ENCODE peak calls at places on chromosomes 12 and 14, in seven cellular contexts. V is lower leg skin, F is SK-N-SH, D is bronchial epithelial cell, K is GM10248, J is choroid plexus epithelial cell, H is right atrium auricular region. B is an unnamed sample.

GRCh38 chr12:84355561-84355960 is 557.0 kb downstream of the SLC6A15 start:
- DNase-seq in D (peak), H (peak), V (no peak), J (no peak), K (no peak), F (no peak), B (no peak)

GRCh38 chr12:78865297-78865955 is 852 bp downstream of the SYT1 start:
- DNase-seq in D (no peak), J (peak), K (no peak), F (no peak), H (no peak), V (no peak), B (no peak)

GRCh38 chr12:59708484-59708883 is 112.7 kb downstream of the SLC16A7 start:
- DNase-seq in D (peak), K (no peak), F (no peak), H (no peak), V (no peak), J (no peak), B (no peak)

GRCh38 chr12:2820432-2820831 is 8.0 kb downstream of the ITFG2 start:
- DNase-seq in F (no peak), D (no peak), J (no peak), H (no peak), V (no peak), K (no peak), B (no peak)

GRCh38 chr14:101183376-101184103 is 280.0 kb upstream of the RTL1 start:
- DNase-seq in K (peak), J (peak), D (no peak), H (peak), V (peak), F (peak), B (peak)

GRCh38 chr12:89935850-89936249 is 227.2 kb upstream of the ATP2B1 start:
- DNase-seq in H (no peak), J (no peak), V (no peak), K (no peak), F (no peak), D (no peak), B (no peak)

GRCh38 chr14:26841920-26842741 is 244.3 kb upstream of the NOVA1 start:
- DNase-seq in F (no peak), J (peak), K (no peak), D (peak), V (peak), H (peak), B (no peak)

GRCh38 chr14:73058923-73059311 is 583 bp downstream of the RBM25 start:
- DNase-seq in D (peak), V (peak), F (peak), H (peak), J (peak), K (peak), B (no peak)

GRCh38 chr12:125330645-125331341 is 265.6 kb downstream of the AACS start:
- DNase-seq in V (peak), K (peak), J (peak), H (peak), F (peak), D (no peak), B (peak)

GRCh38 chr14:106605548-106606448 is 1079.4 kb downstream of the TMEM121 start:
- DNase-seq in H (no peak), F (peak), V (no peak), D (no peak), J (no peak), K (peak), B (no peak)

GRCh38 chr12:56716933-56717880 is 7.9 kb downstream of the NACA start:
- DNase-seq in V (peak), D (no peak), K (no peak), H (no peak), F (no peak), J (no peak), B (no peak)

GRCh38 chr12:3533703-3534386 is 42.8 kb downstream of the PRMT8 start:
- DNase-seq in K (no peak), J (peak), V (peak), D (peak), H (no peak), F (peak), B (no peak)

GRCh38 chr14:89029961-89030694 is 205.7 kb downstream of the TTC8 start:
- DNase-seq in J (no peak), K (no peak), V (no peak), H (no peak), D (no peak), F (no peak), B (no peak)

GRCh38 chr14:31207287-31207745 is 277 bp downstream of the HECTD1 start:
- DNase-seq in F (no peak), D (peak), J (no peak), K (no peak), H (peak), V (no peak), B (no peak)

GRCh38 chr14:31207746-31208545 is at the start of gene HECTD1:
- DNase-seq in V (peak), J (peak), D (peak), F (peak), H (peak), K (peak), B (peak)

GRCh38 chr14:31206536-31207286 is 882 bp downstream of the HECTD1 start:
- DNase-seq in K (peak), F (peak), V (peak), J (no peak), D (no peak), H (no peak), B (peak)

GRCh38 chr14:31209605-31210004 is 2.0 kb upstream of the HECTD1 start:
- DNase-seq in D (no peak), V (no peak), J (no peak), H (no peak), K (no peak), F (no peak), B (no peak)

DNA sequence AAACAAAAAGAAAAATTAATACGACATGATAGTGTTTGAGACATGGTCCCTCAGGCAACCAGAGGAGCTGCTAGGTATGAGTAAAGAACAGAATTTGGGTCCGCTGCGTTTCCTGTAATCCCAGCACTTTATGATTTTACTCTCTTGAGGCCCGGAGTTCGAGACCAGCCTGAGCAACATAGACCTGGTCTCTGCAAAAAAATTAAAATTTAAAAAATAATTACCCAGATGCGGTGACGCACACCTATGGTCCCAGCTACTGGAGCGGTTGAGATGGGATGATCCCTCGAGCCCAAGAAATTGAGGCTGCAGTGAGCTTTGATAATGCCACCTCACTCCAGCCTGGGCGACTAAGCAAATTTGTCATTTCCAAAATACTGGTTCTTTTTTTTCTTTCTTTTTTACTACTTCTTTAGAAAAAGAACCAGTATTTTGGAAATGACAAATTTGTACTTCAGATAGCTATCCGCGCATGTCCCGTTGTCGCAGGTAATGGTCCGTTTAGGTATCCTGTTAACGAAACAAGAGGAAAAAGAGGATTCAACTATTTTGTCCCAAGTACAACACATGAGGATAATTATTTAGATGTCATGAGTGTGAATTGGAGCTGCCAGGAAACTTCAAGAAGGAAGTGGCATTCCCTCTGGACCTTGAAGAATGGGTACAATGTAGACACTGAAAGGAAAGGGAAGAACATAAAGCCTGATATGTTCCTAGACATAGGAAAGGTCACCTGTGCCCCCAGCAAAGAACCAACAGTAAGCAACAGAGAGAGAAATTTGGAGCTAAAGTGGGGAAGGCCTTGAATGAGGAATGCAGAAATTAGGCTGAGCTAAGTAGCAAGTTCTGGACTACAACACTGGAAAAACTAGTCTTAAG is 1.2 kb upstream of the HECTD1 start:
- DNase-seq in H (no peak), J (no peak), V (no peak), K (no peak), D (no peak), F (no peak), B (no peak)
- TF ChIP-seq CTCF in H (no peak), J (no peak), V (no peak), K (no peak), D (no peak), F (no peak), B (no peak)

GRCh38 chr12:92603741-92604432 is 98.9 kb upstream of the PLEKHG7 start:
- DNase-seq in K (no peak), J (no peak), H (no peak), D (peak), F (no peak), V (no peak), B (no peak)
- TF ChIP-seq CTCF in K (no peak), J (peak), H (no peak), D (peak), F (peak), V (no peak), B (no peak)

GRCh38 chr12:45517360-45517759 is 212.1 kb upstream of the ARID2 start:
- DNase-seq in F (peak), H (no peak), J (no peak), K (no peak), D (no peak), V (no peak), B (no peak)

GRCh38 chr12:45518516-45519235 is 210.8 kb upstream of the ARID2 start:
- DNase-seq in H (no peak), F (peak), J (no peak), D (no peak), K (peak), V (no peak), B (no peak)

DNA sequence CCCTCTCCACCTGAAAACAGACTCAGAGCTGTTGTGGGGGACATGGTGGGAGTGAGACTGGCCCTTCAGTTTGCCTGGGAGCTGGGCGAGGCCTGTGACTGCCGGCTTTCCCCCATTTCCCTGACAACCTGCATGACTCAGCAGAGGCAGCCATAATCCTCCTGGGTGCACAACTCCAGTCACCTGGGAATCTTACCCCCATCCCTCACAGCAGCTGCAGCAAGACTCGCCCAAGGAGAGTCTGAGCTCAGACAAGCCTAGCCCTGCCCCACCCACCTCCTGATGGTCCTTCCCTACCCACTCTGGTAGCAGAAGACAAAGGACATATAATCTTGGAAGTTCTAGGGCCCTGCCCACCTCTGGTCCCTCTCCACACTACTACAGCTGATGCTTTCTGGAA is 207.3 kb upstream of the ARID2 start:
- DNase-seq in V (no peak), K (no peak), D (peak), H (no peak), F (no peak), J (no peak), B (no peak)
- TF ChIP-seq CTCF in V (no peak), K (no peak), D (no peak), H (no peak), F (no peak), J (no peak), B (no peak)

DNA sequence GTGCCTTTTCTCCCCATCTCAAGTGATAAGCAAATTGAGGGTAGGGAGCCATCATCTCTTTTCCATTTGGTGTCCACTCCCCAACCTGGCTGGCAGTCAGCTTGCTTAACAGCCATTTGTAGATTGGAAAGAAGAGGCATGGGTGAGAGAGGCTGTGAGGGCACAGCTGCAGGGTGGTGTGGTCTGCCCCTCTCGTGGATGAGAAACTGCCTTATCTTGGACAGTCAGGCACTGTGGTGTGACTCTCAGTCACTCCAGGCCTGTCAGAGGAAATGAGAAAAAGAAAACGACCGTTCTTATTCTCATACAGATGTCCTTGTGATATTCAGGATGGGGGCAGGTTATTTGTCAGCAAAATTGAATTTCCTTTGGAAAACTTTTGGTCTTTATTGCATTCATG is 65.1 kb upstream of the SRSF5 start:
- DNase-seq in V (no peak), F (no peak), K (no peak), J (no peak), D (no peak), H (no peak), B (no peak)
- TF ChIP-seq CTCF in V (no peak), F (no peak), K (no peak), J (no peak), D (no peak), H (no peak), B (no peak)

GRCh38 chr12:612886-613285 is 50.4 kb downstream of the NINJ2 start:
- DNase-seq in V (no peak), J (no peak), F (no peak), K (no peak), D (no peak), H (no peak), B (no peak)

GRCh38 chr12:615620-616019 is 47.6 kb downstream of the NINJ2 start:
- DNase-seq in F (no peak), H (no peak), D (no peak), K (no peak), J (no peak), V (no peak), B (no peak)

GRCh38 chr12:614727-615060 is 48.6 kb downstream of the NINJ2 start:
- DNase-seq in F (no peak), H (no peak), D (peak), K (no peak), J (no peak), V (no peak), B (no peak)

GRCh38 chr12:612293-612692 is 51.0 kb downstream of the NINJ2 start:
- DNase-seq in J (no peak), H (no peak), D (no peak), K (no peak), V (no peak), F (no peak), B (no peak)

GRCh38 chr12:613996-614726 is 49.1 kb downstream of the NINJ2 start:
- DNase-seq in D (no peak), J (peak), K (peak), V (no peak), H (no peak), F (peak), B (no peak)
- TF ChIP-seq CTCF in D (peak), J (peak), K (peak), V (no peak), H (peak), F (peak), B (no peak)

DNA sequence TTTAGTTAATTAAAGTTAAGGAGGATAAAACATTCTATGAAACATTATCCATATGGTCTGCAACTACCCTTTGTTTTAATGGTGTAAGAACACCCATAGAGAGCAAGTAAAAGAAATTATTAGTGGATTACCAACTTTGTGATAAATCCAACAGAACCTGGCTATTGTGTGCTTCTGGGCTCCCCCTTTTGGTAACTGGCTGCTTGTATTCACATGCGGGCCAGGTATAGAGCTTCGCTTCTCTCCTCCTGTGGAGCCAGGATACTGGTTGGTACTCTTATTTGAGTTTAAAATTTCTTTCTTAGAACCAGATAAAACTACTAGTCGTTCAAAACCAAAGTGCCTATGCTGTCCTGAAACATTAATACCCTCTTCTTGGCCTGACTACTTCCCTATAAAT is 81.0 kb downstream of the PTPRR start:
- DNase-seq in J (no peak), V (no peak), K (no peak), H (no peak), D (no peak), F (no peak), B (no peak)
- TF ChIP-seq CTCF in J (peak), V (no peak), K (no peak), H (no peak), D (no peak), F (no peak), B (no peak)

DNA sequence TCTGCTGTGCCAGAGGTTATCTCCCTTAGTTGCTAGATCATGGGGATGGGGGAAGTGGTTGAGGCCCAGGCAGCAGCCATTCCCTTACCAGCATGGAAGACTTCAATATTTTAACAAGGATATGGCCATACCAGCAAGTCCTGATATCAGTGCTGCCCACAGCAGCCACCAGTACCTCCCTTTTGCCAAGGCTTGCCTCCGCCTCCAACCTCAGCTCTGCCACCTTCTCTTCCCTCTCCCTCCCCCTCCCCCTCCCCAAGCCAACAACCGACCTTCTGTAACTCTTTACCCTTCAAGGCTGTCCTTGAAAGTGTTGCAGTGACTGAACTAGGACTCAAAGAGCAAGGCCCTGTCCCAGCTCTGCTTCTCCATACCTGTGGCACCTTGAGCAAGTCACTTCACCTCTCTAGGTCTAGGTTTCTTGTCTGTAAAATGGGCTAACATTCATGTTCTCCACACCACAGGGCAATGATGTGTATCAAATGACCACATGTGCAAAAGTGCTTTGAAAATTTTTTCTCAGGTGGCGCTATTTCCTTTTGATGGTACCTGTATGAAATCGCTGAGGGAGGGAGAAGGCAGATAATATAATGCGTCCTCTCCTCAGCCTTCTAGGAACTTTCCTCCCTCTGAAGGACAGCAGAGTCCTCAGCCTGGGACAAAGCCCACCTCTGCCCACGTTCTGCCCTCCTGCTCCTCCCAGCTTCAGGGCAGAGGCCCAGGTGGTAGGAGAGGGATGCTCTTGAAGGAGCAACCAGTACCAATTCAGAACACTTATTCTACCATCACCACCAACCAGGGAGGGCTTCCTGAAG is 14.7 kb downstream of the PLEKHG6 start:
- DNase-seq in H (no peak), V (no peak), D (no peak), K (no peak), F (no peak), J (no peak), B (no peak)
- TF ChIP-seq CTCF in H (no peak), V (no peak), D (no peak), K (no peak), F (no peak), J (no peak), B (no peak)